ENCODE peak calls at places on chromosomes 11 and 22, in five cellular contexts. G, P, U, Q and Y are unnamed samples.

GRCh38 chr11:95050595-95051202 is 1.5 kb downstream of the KDM4F start:
- DNase-seq in G (no peak), P (no peak), U (no peak), Q (no peak), Y (no peak)

GRCh38 chr22:45083659-45084305 is 74.0 kb upstream of the PHF21B start:
- DNase-seq in G (no peak), P (peak; percentile 57), U (peak; percentile 66), Q (no peak), Y (peak; percentile 12)

GRCh38 chr11:8082391-8083087 is 1.5 kb downstream of the TUB start:
- DNase-seq in G (no peak), P (no peak), U (peak; percentile 30), Q (peak; percentile 21), Y (no peak)

GRCh38 chr11:122601131-122602125 is 54.1 kb upstream of the UBASH3B start:
- DNase-seq in G (no peak), P (no peak), U (peak; percentile 70), Q (peak; percentile 17), Y (no peak)

GRCh38 chr11:79708319-79708928 is 267.6 kb upstream of the TENM4 start:
- DNase-seq in G (peak; percentile 59), P (peak; percentile 35), U (no peak), Q (peak; percentile 3), Y (peak; percentile 26)

GRCh38 chr22:20607157-20607907 is 99.9 kb downstream of the MED15 start:
- DNase-seq in G (no peak), P (no peak), U (no peak), Q (no peak), Y (no peak)

GRCh38 chr11:7775689-7776088 is 21.1 kb downstream of the OR5P2 start:
- DNase-seq in G (no peak), P (no peak), U (no peak), Q (no peak), Y (no peak)

GRCh38 chr11:75028321-75029097 is 39.8 kb downstream of the NEU3 start:
- DNase-seq in G (no peak), P (no peak), U (no peak), Q (no peak), Y (no peak)

GRCh38 chr11:123360267-123360936 is 69.7 kb upstream of the GRAMD1B start:
- DNase-seq in G (no peak), P (no peak), U (no peak), Q (no peak), Y (no peak)

GRCh38 chr22:41883400-41883799 is 31.5 kb downstream of the SHISA8 start:
- DNase-seq in G (no peak), P (no peak), U (no peak), Q (no peak), Y (no peak)

GRCh38 chr11:12430912-12431311 is 53.5 kb downstream of the PARVA start:
- DNase-seq in G (peak; percentile 72), P (no peak), U (peak; percentile 85), Q (peak; percentile 13), Y (no peak)

GRCh38 chr11:133531971-133532651 is at the start of gene OPCML:
- DNase-seq in G (no peak), P (no peak), U (no peak), Q (no peak), Y (no peak)

GRCh38 chr11:12854829-12855228 is 154.3 kb upstream of the RASSF10 start:
- DNase-seq in G (no peak), P (no peak), U (no peak), Q (peak; percentile 60), Y (peak; percentile 81)

GRCh38 chr11:70158201-70158600 is 44.9 kb upstream of the FADD start:
- DNase-seq in G (no peak), P (no peak), U (no peak), Q (peak; percentile 35), Y (no peak)

GRCh38 chr11:122309262-122309925 is 193.4 kb upstream of the BLID start:
- DNase-seq in G (no peak), P (no peak), U (no peak), Q (no peak), Y (no peak)

GRCh38 chr11:16169946-16170345 is 186.4 kb downstream of the SOX6 start:
- DNase-seq in G (no peak), P (no peak), U (no peak), Q (no peak), Y (no peak)

GRCh38 chr11:92657226-92657625 is 312.2 kb upstream of the MTNR1B start:
- DNase-seq in G (no peak), P (no peak), U (no peak), Q (no peak), Y (no peak)

GRCh38 chr11:134845474-134846435 is 433.7 kb upstream of the B3GAT1 start:
- DNase-seq in G (no peak), P (no peak), U (no peak), Q (no peak), Y (no peak)

GRCh38 chr22:31691408-31691807 is 29.4 kb upstream of the PISD start:
- DNase-seq in G (no peak), P (no peak), U (no peak), Q (no peak), Y (no peak)

GRCh38 chr22:48632641-48633246 is 1194.9 kb downstream of the BRD1 start:
- DNase-seq in G (no peak), P (no peak), U (no peak), Q (no peak), Y (no peak)

GRCh38 chr22:39954584-39955055 is 5.6 kb upstream of the TMA7B start:
- DNase-seq in G (no peak), P (no peak), U (peak; percentile 66), Q (no peak), Y (no peak)

GRCh38 chr22:39422101-39422500 is 22.5 kb downstream of the TAB1 start:
- DNase-seq in G (no peak), P (no peak), U (no peak), Q (no peak), Y (no peak)

GRCh38 chr11:1743587-1744136 is 6.7 kb downstream of the IFITM10 start:
- DNase-seq in G (no peak), P (no peak), U (no peak), Q (no peak), Y (no peak)

GRCh38 chr11:2944953-2945756 is 15.9 kb upstream of the PHLDA2 start:
- DNase-seq in G (peak; percentile 90), P (no peak), U (peak; percentile 90), Q (no peak), Y (no peak)

GRCh38 chr22:49046546-49047305 is 780.9 kb downstream of the BRD1 start:
- DNase-seq in G (peak; percentile 20), P (no peak), U (no peak), Q (peak; percentile 50), Y (no peak)

GRCh38 chr22:37454857-37455686 is 27.8 kb upstream of the ELFN2 start:
- DNase-seq in G (no peak), P (no peak), U (peak; percentile 82), Q (peak; percentile 55), Y (peak; percentile 87)

GRCh38 chr11:23425379-23425778 is 565.1 kb upstream of the CCDC179 start:
- DNase-seq in G (no peak), P (no peak), U (peak; percentile 10), Q (no peak), Y (no peak)

GRCh38 chr11:73555615-73556014 is 42.3 kb downstream of the FAM168A start:
- DNase-seq in G (no peak), P (no peak), U (no peak), Q (no peak), Y (no peak)

GRCh38 chr11:2445107-2445947 is 519 bp downstream of the KCNQ1 start:
- DNase-seq in G (peak; percentile 54), P (no peak), U (no peak), Q (no peak), Y (no peak)

GRCh38 chr11:130422251-130422995 is 6.0 kb downstream of the ADAMTS8 start:
- DNase-seq in G (no peak), P (no peak), U (no peak), Q (no peak), Y (no peak)

GRCh38 chr11:67118059-67118766 is 850 bp upstream of the KDM2A start:
- DNase-seq in G (peak; percentile 57), P (no peak), U (no peak), Q (peak; percentile 38), Y (no peak)

GRCh38 chr11:120858740-120859139 is 165.2 kb upstream of the TBCEL start:
- DNase-seq in G (no peak), P (no peak), U (no peak), Q (no peak), Y (no peak)

DNA sequence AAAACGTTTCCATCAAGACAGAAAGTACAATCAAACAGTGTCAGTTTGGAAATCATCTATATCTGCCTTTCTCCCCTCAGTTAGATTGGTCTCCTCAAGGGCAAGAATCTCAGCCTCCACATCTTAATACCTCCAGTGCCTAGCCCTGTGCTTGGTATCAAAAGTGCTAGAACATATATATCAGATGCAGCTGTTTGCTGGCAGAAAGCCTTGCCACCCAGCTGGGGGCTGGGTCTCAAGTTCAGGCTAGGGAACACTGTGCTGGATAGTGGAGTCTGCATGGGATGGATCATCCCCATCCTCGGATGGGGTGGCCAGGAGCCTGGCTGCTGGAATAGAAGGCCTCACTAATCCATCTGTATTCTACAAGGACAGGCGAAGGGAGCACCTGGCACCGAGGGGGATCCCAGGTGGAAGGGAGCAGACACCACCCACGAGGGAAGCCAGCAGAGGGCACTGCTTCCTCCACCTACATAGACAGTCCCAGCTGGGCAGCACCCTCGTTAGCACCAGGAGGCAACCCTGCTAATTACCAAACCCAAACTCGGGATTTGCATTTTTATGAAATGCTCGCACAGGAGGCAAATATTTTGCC is 602.2 kb downstream of the BUD13 start:
- DNase-seq in G (peak; percentile 34), P (no peak), U (no peak), Q (no peak), Y (no peak)
- TF ChIP-seq CTCF in G (no peak), P (peak; percentile 64), U (no peak), Q (no peak), Y (peak; percentile 77)

DNA sequence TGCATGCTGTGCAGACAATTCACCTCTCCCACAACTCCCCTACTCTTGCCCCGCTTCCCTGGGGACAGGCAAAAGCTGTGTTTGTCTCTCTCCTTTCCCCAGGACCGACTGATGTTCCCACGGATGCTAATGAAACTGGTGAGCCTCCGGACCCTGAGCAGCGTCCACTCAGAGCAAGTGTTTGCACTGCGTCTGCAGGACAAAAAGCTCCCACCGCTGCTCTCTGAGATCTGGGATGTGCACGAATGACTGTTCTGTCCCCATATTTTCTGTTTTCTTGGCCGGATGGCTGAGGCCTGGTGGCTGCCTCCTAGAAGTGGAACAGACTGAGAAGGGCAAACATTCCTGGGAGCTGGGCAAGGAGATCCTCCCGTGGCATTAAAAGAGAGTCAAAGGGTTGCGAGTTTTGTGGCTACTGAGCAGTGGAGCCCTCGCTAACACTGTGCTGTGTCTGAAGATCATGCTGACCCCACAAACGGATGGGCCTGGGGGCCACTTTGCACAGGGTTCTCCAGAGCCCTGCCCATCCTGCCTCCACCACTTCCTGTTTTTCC is 1.4 kb upstream of the MADD start:
- DNase-seq in G (no peak), P (no peak), U (no peak), Q (no peak), Y (no peak)
- H3K4me3 ChIP-seq in G (no peak overlapping the region), P (peak overlapping the region; percentile 70), U (no peak overlapping the region), Q (peak overlapping the region; percentile 72), Y (no peak overlapping the region)

DNA sequence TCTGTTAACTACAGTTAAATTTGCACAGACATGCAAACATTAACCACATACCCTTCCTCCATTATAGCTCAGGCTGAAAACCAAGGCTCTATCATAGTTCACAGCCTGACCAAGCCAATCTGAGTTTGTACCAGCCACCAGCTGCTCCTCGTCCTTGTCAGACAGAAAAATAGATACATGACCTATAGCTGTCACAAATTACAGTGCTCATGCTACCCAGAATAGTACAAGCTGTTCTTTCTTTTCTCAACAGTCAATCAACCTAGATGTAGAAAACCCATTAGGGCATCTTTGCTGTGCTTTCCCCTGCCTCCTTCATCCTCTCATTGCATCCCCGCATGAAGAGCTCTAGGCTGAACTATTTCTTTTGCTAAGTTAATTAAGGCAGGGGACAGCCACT is 148.4 kb downstream of the TRPC6 start:
- DNase-seq in G (no peak), P (no peak), U (no peak), Q (no peak), Y (no peak)
- TF ChIP-seq CTCF in G (no peak), P (no peak), U (no peak), Q (no peak), Y (no peak)

GRCh38 chr22:19149962-19150361 is at the start of gene GSC2:
- DNase-seq in G (no peak), P (no peak), U (no peak), Q (no peak), Y (no peak)
- H3K4me3 ChIP-seq in G (no peak within 1 kb of the TSS), P (peak within 1 kb of the TSS; percentile 21), U (no peak within 1 kb of the TSS), Q (peak within 1 kb of the TSS; percentile 41), Y (no peak within 1 kb of the TSS)